ENCODE peak calls at places on chromosome 19, in seven cellular contexts. One of them, this sample, is unnamed.

GRCh38 chr19:49427855-49428546 is 2.8 kb downstream of the GFY start:
- DNase-seq in activated CD8-positive, alpha-beta T cell treated with anti-CD3 and anti-CD28 coated beads for 36 hours: peak
- DNase-seq in memory B cell: no peak
- DNase-seq in stimulated activated CD8-positive, alpha-beta memory T cell treated with anti-CD3 and anti-CD28 coated beads, Interleukin-4, amount 100 ng/mL, for 48 hours: peak
- DNase-seq in stimulated activated CD4-positive, alpha-beta T cell treated with anti-CD3 and anti-CD28 coated beads, Interleukin-1b, Interleukin-23, amount 100 ng/mL, for 24 hours: no peak
- DNase-seq in activated CD4-positive, alpha-beta T cell treated with anti-CD3 and anti-CD28 coated beads for 24 hours: no peak
- DNase-seq in AG09319: no peak
- DNase-seq in this sample: no peak

GRCh38 chr19:47363758-47364529 is 14.8 kb downstream of the DHX34 start:
- DNase-seq in activated CD8-positive, alpha-beta T cell treated with anti-CD3 and anti-CD28 coated beads for 36 hours: no peak
- DNase-seq in memory B cell: no peak
- DNase-seq in stimulated activated CD8-positive, alpha-beta memory T cell treated with anti-CD3 and anti-CD28 coated beads, Interleukin-4, amount 100 ng/mL, for 48 hours: no peak
- DNase-seq in stimulated activated CD4-positive, alpha-beta T cell treated with anti-CD3 and anti-CD28 coated beads, Interleukin-1b, Interleukin-23, amount 100 ng/mL, for 24 hours: no peak
- DNase-seq in activated CD4-positive, alpha-beta T cell treated with anti-CD3 and anti-CD28 coated beads for 24 hours: no peak
- DNase-seq in AG09319: no peak
- DNase-seq in this sample: no peak

GRCh38 chr19:55094456-55095259 is 19.0 kb downstream of the EPS8L1 start:
- DNase-seq in activated CD8-positive, alpha-beta T cell treated with anti-CD3 and anti-CD28 coated beads for 36 hours: no peak
- DNase-seq in memory B cell: no peak
- DNase-seq in stimulated activated CD8-positive, alpha-beta memory T cell treated with anti-CD3 and anti-CD28 coated beads, Interleukin-4, amount 100 ng/mL, for 48 hours: no peak
- DNase-seq in stimulated activated CD4-positive, alpha-beta T cell treated with anti-CD3 and anti-CD28 coated beads, Interleukin-1b, Interleukin-23, amount 100 ng/mL, for 24 hours: no peak
- DNase-seq in activated CD4-positive, alpha-beta T cell treated with anti-CD3 and anti-CD28 coated beads for 24 hours: no peak
- DNase-seq in AG09319: no peak
- DNase-seq in this sample: no peak

GRCh38 chr19:40502647-40503046 is 35.8 kb downstream of the SPTBN4 start:
- DNase-seq in activated CD8-positive, alpha-beta T cell treated with anti-CD3 and anti-CD28 coated beads for 36 hours: no peak
- DNase-seq in memory B cell: no peak
- DNase-seq in stimulated activated CD8-positive, alpha-beta memory T cell treated with anti-CD3 and anti-CD28 coated beads, Interleukin-4, amount 100 ng/mL, for 48 hours: no peak
- DNase-seq in stimulated activated CD4-positive, alpha-beta T cell treated with anti-CD3 and anti-CD28 coated beads, Interleukin-1b, Interleukin-23, amount 100 ng/mL, for 24 hours: no peak
- DNase-seq in activated CD4-positive, alpha-beta T cell treated with anti-CD3 and anti-CD28 coated beads for 24 hours: no peak
- DNase-seq in AG09319: no peak
- DNase-seq in this sample: no peak

GRCh38 chr19:28839455-28839854 is 373.5 kb downstream of the UQCRFS1 start:
- DNase-seq in activated CD8-positive, alpha-beta T cell treated with anti-CD3 and anti-CD28 coated beads for 36 hours: no peak
- DNase-seq in memory B cell: no peak
- DNase-seq in stimulated activated CD8-positive, alpha-beta memory T cell treated with anti-CD3 and anti-CD28 coated beads, Interleukin-4, amount 100 ng/mL, for 48 hours: no peak
- DNase-seq in stimulated activated CD4-positive, alpha-beta T cell treated with anti-CD3 and anti-CD28 coated beads, Interleukin-1b, Interleukin-23, amount 100 ng/mL, for 24 hours: no peak
- DNase-seq in activated CD4-positive, alpha-beta T cell treated with anti-CD3 and anti-CD28 coated beads for 24 hours: no peak
- DNase-seq in AG09319: no peak
- DNase-seq in this sample: no peak

GRCh38 chr19:38856813-38857212 is 7.0 kb upstream of the HNRNPL start:
- DNase-seq in activated CD8-positive, alpha-beta T cell treated with anti-CD3 and anti-CD28 coated beads for 36 hours: no peak
- DNase-seq in memory B cell: no peak
- DNase-seq in stimulated activated CD8-positive, alpha-beta memory T cell treated with anti-CD3 and anti-CD28 coated beads, Interleukin-4, amount 100 ng/mL, for 48 hours: no peak
- DNase-seq in stimulated activated CD4-positive, alpha-beta T cell treated with anti-CD3 and anti-CD28 coated beads, Interleukin-1b, Interleukin-23, amount 100 ng/mL, for 24 hours: no peak
- DNase-seq in activated CD4-positive, alpha-beta T cell treated with anti-CD3 and anti-CD28 coated beads for 24 hours: no peak
- DNase-seq in AG09319: no peak
- DNase-seq in this sample: no peak

GRCh38 chr19:19643158-19644053 is at the start of gene GMIP:
- DNase-seq in activated CD8-positive, alpha-beta T cell treated with anti-CD3 and anti-CD28 coated beads for 36 hours: peak
- DNase-seq in memory B cell: peak
- DNase-seq in stimulated activated CD8-positive, alpha-beta memory T cell treated with anti-CD3 and anti-CD28 coated beads, Interleukin-4, amount 100 ng/mL, for 48 hours: peak
- DNase-seq in stimulated activated CD4-positive, alpha-beta T cell treated with anti-CD3 and anti-CD28 coated beads, Interleukin-1b, Interleukin-23, amount 100 ng/mL, for 24 hours: peak
- DNase-seq in activated CD4-positive, alpha-beta T cell treated with anti-CD3 and anti-CD28 coated beads for 24 hours: peak
- DNase-seq in AG09319: no peak
- DNase-seq in this sample: peak

GRCh38 chr19:12953456-12954149 is 3.4 kb downstream of the GADD45GIP1 start:
- DNase-seq in activated CD8-positive, alpha-beta T cell treated with anti-CD3 and anti-CD28 coated beads for 36 hours: peak
- DNase-seq in memory B cell: no peak
- DNase-seq in stimulated activated CD8-positive, alpha-beta memory T cell treated with anti-CD3 and anti-CD28 coated beads, Interleukin-4, amount 100 ng/mL, for 48 hours: no peak
- DNase-seq in stimulated activated CD4-positive, alpha-beta T cell treated with anti-CD3 and anti-CD28 coated beads, Interleukin-1b, Interleukin-23, amount 100 ng/mL, for 24 hours: no peak
- DNase-seq in activated CD4-positive, alpha-beta T cell treated with anti-CD3 and anti-CD28 coated beads for 24 hours: no peak
- DNase-seq in AG09319: no peak
- DNase-seq in this sample: no peak

GRCh38 chr19:6071840-6072239 is 38.5 kb downstream of the RFX2 start:
- DNase-seq in activated CD8-positive, alpha-beta T cell treated with anti-CD3 and anti-CD28 coated beads for 36 hours: no peak
- DNase-seq in memory B cell: no peak
- DNase-seq in stimulated activated CD8-positive, alpha-beta memory T cell treated with anti-CD3 and anti-CD28 coated beads, Interleukin-4, amount 100 ng/mL, for 48 hours: no peak
- DNase-seq in stimulated activated CD4-positive, alpha-beta T cell treated with anti-CD3 and anti-CD28 coated beads, Interleukin-1b, Interleukin-23, amount 100 ng/mL, for 24 hours: no peak
- DNase-seq in activated CD4-positive, alpha-beta T cell treated with anti-CD3 and anti-CD28 coated beads for 24 hours: no peak
- DNase-seq in AG09319: no peak
- DNase-seq in this sample: no peak

GRCh38 chr19:7507884-7508283 is 8.0 kb upstream of the ZNF358 start:
- DNase-seq in activated CD8-positive, alpha-beta T cell treated with anti-CD3 and anti-CD28 coated beads for 36 hours: peak
- DNase-seq in memory B cell: no peak
- DNase-seq in stimulated activated CD8-positive, alpha-beta memory T cell treated with anti-CD3 and anti-CD28 coated beads, Interleukin-4, amount 100 ng/mL, for 48 hours: peak
- DNase-seq in stimulated activated CD4-positive, alpha-beta T cell treated with anti-CD3 and anti-CD28 coated beads, Interleukin-1b, Interleukin-23, amount 100 ng/mL, for 24 hours: no peak
- DNase-seq in activated CD4-positive, alpha-beta T cell treated with anti-CD3 and anti-CD28 coated beads for 24 hours: no peak
- DNase-seq in AG09319: peak
- DNase-seq in this sample: no peak

GRCh38 chr19:6064016-6064702 is 46.1 kb downstream of the RFX2 start:
- DNase-seq in activated CD8-positive, alpha-beta T cell treated with anti-CD3 and anti-CD28 coated beads for 36 hours: no peak
- DNase-seq in memory B cell: no peak
- DNase-seq in stimulated activated CD8-positive, alpha-beta memory T cell treated with anti-CD3 and anti-CD28 coated beads, Interleukin-4, amount 100 ng/mL, for 48 hours: no peak
- DNase-seq in stimulated activated CD4-positive, alpha-beta T cell treated with anti-CD3 and anti-CD28 coated beads, Interleukin-1b, Interleukin-23, amount 100 ng/mL, for 24 hours: no peak
- DNase-seq in activated CD4-positive, alpha-beta T cell treated with anti-CD3 and anti-CD28 coated beads for 24 hours: no peak
- DNase-seq in AG09319: no peak
- DNase-seq in this sample: no peak

GRCh38 chr19:48681127-48681470 is 8.3 kb upstream of the NTN5 start:
- DNase-seq in activated CD8-positive, alpha-beta T cell treated with anti-CD3 and anti-CD28 coated beads for 36 hours: peak
- DNase-seq in memory B cell: no peak
- DNase-seq in stimulated activated CD8-positive, alpha-beta memory T cell treated with anti-CD3 and anti-CD28 coated beads, Interleukin-4, amount 100 ng/mL, for 48 hours: no peak
- DNase-seq in stimulated activated CD4-positive, alpha-beta T cell treated with anti-CD3 and anti-CD28 coated beads, Interleukin-1b, Interleukin-23, amount 100 ng/mL, for 24 hours: no peak
- DNase-seq in activated CD4-positive, alpha-beta T cell treated with anti-CD3 and anti-CD28 coated beads for 24 hours: no peak
- DNase-seq in AG09319: no peak
- DNase-seq in this sample: no peak

GRCh38 chr19:49097453-49098288 is 12.4 kb downstream of the SNRNP70 start:
- DNase-seq in activated CD8-positive, alpha-beta T cell treated with anti-CD3 and anti-CD28 coated beads for 36 hours: peak
- DNase-seq in memory B cell: peak
- DNase-seq in stimulated activated CD8-positive, alpha-beta memory T cell treated with anti-CD3 and anti-CD28 coated beads, Interleukin-4, amount 100 ng/mL, for 48 hours: peak
- DNase-seq in stimulated activated CD4-positive, alpha-beta T cell treated with anti-CD3 and anti-CD28 coated beads, Interleukin-1b, Interleukin-23, amount 100 ng/mL, for 24 hours: peak
- DNase-seq in activated CD4-positive, alpha-beta T cell treated with anti-CD3 and anti-CD28 coated beads for 24 hours: peak
- DNase-seq in AG09319: no peak
- DNase-seq in this sample: peak

GRCh38 chr19:55423225-55423967 is 15.8 kb upstream of the UBE2S start:
- DNase-seq in activated CD8-positive, alpha-beta T cell treated with anti-CD3 and anti-CD28 coated beads for 36 hours: no peak
- DNase-seq in memory B cell: no peak
- DNase-seq in stimulated activated CD8-positive, alpha-beta memory T cell treated with anti-CD3 and anti-CD28 coated beads, Interleukin-4, amount 100 ng/mL, for 48 hours: no peak
- DNase-seq in stimulated activated CD4-positive, alpha-beta T cell treated with anti-CD3 and anti-CD28 coated beads, Interleukin-1b, Interleukin-23, amount 100 ng/mL, for 24 hours: no peak
- DNase-seq in activated CD4-positive, alpha-beta T cell treated with anti-CD3 and anti-CD28 coated beads for 24 hours: no peak
- DNase-seq in AG09319: no peak
- DNase-seq in this sample: no peak

GRCh38 chr19:9671654-9672053 is 3.2 kb downstream of the ZNF562 start:
- DNase-seq in activated CD8-positive, alpha-beta T cell treated with anti-CD3 and anti-CD28 coated beads for 36 hours: no peak
- DNase-seq in memory B cell: no peak
- DNase-seq in stimulated activated CD8-positive, alpha-beta memory T cell treated with anti-CD3 and anti-CD28 coated beads, Interleukin-4, amount 100 ng/mL, for 48 hours: no peak
- DNase-seq in stimulated activated CD4-positive, alpha-beta T cell treated with anti-CD3 and anti-CD28 coated beads, Interleukin-1b, Interleukin-23, amount 100 ng/mL, for 24 hours: no peak
- DNase-seq in activated CD4-positive, alpha-beta T cell treated with anti-CD3 and anti-CD28 coated beads for 24 hours: no peak
- DNase-seq in AG09319: no peak
- DNase-seq in this sample: no peak

GRCh38 chr19:16325161-16325527 is 518 bp downstream of the KLF2 start:
- DNase-seq in activated CD8-positive, alpha-beta T cell treated with anti-CD3 and anti-CD28 coated beads for 36 hours: peak
- DNase-seq in memory B cell: no peak
- DNase-seq in stimulated activated CD8-positive, alpha-beta memory T cell treated with anti-CD3 and anti-CD28 coated beads, Interleukin-4, amount 100 ng/mL, for 48 hours: peak
- DNase-seq in stimulated activated CD4-positive, alpha-beta T cell treated with anti-CD3 and anti-CD28 coated beads, Interleukin-1b, Interleukin-23, amount 100 ng/mL, for 24 hours: no peak
- DNase-seq in activated CD4-positive, alpha-beta T cell treated with anti-CD3 and anti-CD28 coated beads for 24 hours: no peak
- DNase-seq in AG09319: no peak
- DNase-seq in this sample: no peak

GRCh38 chr19:41626278-41626677 is 596 bp downstream of the CEACAM4 start:
- DNase-seq in activated CD8-positive, alpha-beta T cell treated with anti-CD3 and anti-CD28 coated beads for 36 hours: no peak
- DNase-seq in memory B cell: no peak
- DNase-seq in stimulated activated CD8-positive, alpha-beta memory T cell treated with anti-CD3 and anti-CD28 coated beads, Interleukin-4, amount 100 ng/mL, for 48 hours: no peak
- DNase-seq in stimulated activated CD4-positive, alpha-beta T cell treated with anti-CD3 and anti-CD28 coated beads, Interleukin-1b, Interleukin-23, amount 100 ng/mL, for 24 hours: no peak
- DNase-seq in activated CD4-positive, alpha-beta T cell treated with anti-CD3 and anti-CD28 coated beads for 24 hours: no peak
- DNase-seq in AG09319: no peak
- DNase-seq in this sample: no peak

GRCh38 chr19:11203194-11204075 is 6.1 kb upstream of the KANK2 start:
- DNase-seq in activated CD8-positive, alpha-beta T cell treated with anti-CD3 and anti-CD28 coated beads for 36 hours: peak
- DNase-seq in memory B cell: no peak
- DNase-seq in stimulated activated CD8-positive, alpha-beta memory T cell treated with anti-CD3 and anti-CD28 coated beads, Interleukin-4, amount 100 ng/mL, for 48 hours: peak
- DNase-seq in stimulated activated CD4-positive, alpha-beta T cell treated with anti-CD3 and anti-CD28 coated beads, Interleukin-1b, Interleukin-23, amount 100 ng/mL, for 24 hours: peak
- DNase-seq in activated CD4-positive, alpha-beta T cell treated with anti-CD3 and anti-CD28 coated beads for 24 hours: peak
- DNase-seq in AG09319: peak
- DNase-seq in this sample: peak

GRCh38 chr19:3725640-3726310 is 17.6 kb downstream of the TJP3 start:
- DNase-seq in activated CD8-positive, alpha-beta T cell treated with anti-CD3 and anti-CD28 coated beads for 36 hours: no peak
- DNase-seq in memory B cell: no peak
- DNase-seq in stimulated activated CD8-positive, alpha-beta memory T cell treated with anti-CD3 and anti-CD28 coated beads, Interleukin-4, amount 100 ng/mL, for 48 hours: no peak
- DNase-seq in stimulated activated CD4-positive, alpha-beta T cell treated with anti-CD3 and anti-CD28 coated beads, Interleukin-1b, Interleukin-23, amount 100 ng/mL, for 24 hours: no peak
- DNase-seq in activated CD4-positive, alpha-beta T cell treated with anti-CD3 and anti-CD28 coated beads for 24 hours: no peak
- DNase-seq in AG09319: no peak
- DNase-seq in this sample: no peak